ENCODE peak calls at places on chromosomes 7 and 10, in four cellular contexts. V, E, Y and Z are unnamed samples.

GRCh38 chr7:151233111-151233701 is 923 bp downstream of the CHPF2 start:
- DNase-seq in V (peak; percentile 72), E (peak; percentile 86), Y (peak; percentile 45), Z (peak; percentile 91)

GRCh38 chr7:39651262-39651661 is 27.9 kb downstream of the RALA start:
- DNase-seq in V (no peak), E (no peak), Y (no peak), Z (no peak)

GRCh38 chr7:151017953-151018420 is 6.3 kb downstream of the ATG9B start:
- DNase-seq in V (peak; percentile 71), E (peak; percentile 58), Y (no peak), Z (peak; percentile 81)

GRCh38 chr10:92181575-92181974 is 109.3 kb downstream of the CPEB3 start:
- DNase-seq in V (peak; percentile 24), E (peak; percentile 58), Y (peak; percentile 8), Z (peak; percentile 11)

GRCh38 chr10:94217431-94217830 is 145.3 kb downstream of the NOC3L start:
- DNase-seq in V (no peak), E (no peak), Y (no peak), Z (no peak)

GRCh38 chr7:101941481-101942383 is 124.3 kb downstream of the CUX1 start:
- DNase-seq in V (peak; percentile 73), E (peak; percentile 64), Y (no peak), Z (no peak)

GRCh38 chr10:93701903-93702277 is 502 bp downstream of the FRA10AC1 start:
- DNase-seq in V (no peak), E (no peak), Y (peak; percentile 7), Z (peak; percentile 72)

GRCh38 chr7:39164887-39165286 is 187.2 kb downstream of the POU6F2 start:
- DNase-seq in V (no peak), E (no peak), Y (no peak), Z (no peak)

GRCh38 chr10:6119962-6120361 is 31.1 kb downstream of the RBM17 start:
- DNase-seq in V (no peak), E (no peak), Y (no peak), Z (no peak)

GRCh38 chr7:151398446-151399304 is 11.2 kb downstream of the WDR86 start:
- DNase-seq in V (no peak), E (no peak), Y (no peak), Z (no peak)

GRCh38 chr10:96548589-96548988 is 34.9 kb upstream of the TLL2 start:
- DNase-seq in V (no peak), E (no peak), Y (no peak), Z (no peak)

GRCh38 chr7:157793973-157794763 is 457.4 kb downstream of the DNAJB6 start:
- DNase-seq in V (no peak), E (no peak), Y (no peak), Z (no peak)

GRCh38 chr7:18345641-18346234 is 149.8 kb upstream of the HDAC9 start:
- DNase-seq in V (peak; percentile 5), E (peak; percentile 72), Y (peak; percentile 35), Z (peak; percentile 78)

GRCh38 chr7:93719546-93719945 is 145.0 kb upstream of the CALCR start:
- DNase-seq in V (no peak), E (no peak), Y (no peak), Z (peak; percentile 6)

GRCh38 chr10:68508090-68508489 is 19.2 kb downstream of the SLC25A16 start:
- DNase-seq in V (no peak), E (no peak), Y (no peak), Z (no peak)

GRCh38 chr10:86757110-86757790 is 831 bp downstream of the BMPR1A start:
- DNase-seq in V (peak; percentile 59), E (no peak), Y (peak; percentile 62), Z (peak; percentile 58)

GRCh38 chr10:89552213-89552612 is 16.8 kb upstream of the SLC16A12 start:
- DNase-seq in V (no peak), E (no peak), Y (no peak), Z (no peak)

GRCh38 chr7:151727579-151728285 is 149.2 kb downstream of the PRKAG2 start:
- DNase-seq in V (peak; percentile 93), E (peak; percentile 87), Y (no peak), Z (peak; percentile 93)

GRCh38 chr10:100824886-100825285 is 79.5 kb downstream of the PAX2 start:
- DNase-seq in V (no peak), E (no peak), Y (no peak), Z (no peak)

GRCh38 chr7:12091164-12091563 is 119.9 kb upstream of the TMEM106B start:
- DNase-seq in V (no peak), E (no peak), Y (no peak), Z (no peak)

GRCh38 chr10:20957744-20958143 is 60.6 kb upstream of the NEBL start:
- DNase-seq in V (no peak), E (no peak), Y (no peak), Z (no peak)

GRCh38 chr7:30837581-30837980 is 66.4 kb downstream of the MINDY4 start:
- DNase-seq in V (no peak), E (peak; percentile 36), Y (no peak), Z (no peak)

GRCh38 chr7:30840176-30841024 is 69.2 kb downstream of the MINDY4 start:
- DNase-seq in V (no peak), E (peak; percentile 88), Y (no peak), Z (no peak)

GRCh38 chr7:30836991-30837390 is 65.8 kb downstream of the MINDY4 start:
- DNase-seq in V (no peak), E (no peak), Y (no peak), Z (no peak)

GRCh38 chr7:30835396-30835915 is 64.2 kb downstream of the MINDY4 start:
- DNase-seq in V (no peak), E (no peak), Y (no peak), Z (no peak)

DNA sequence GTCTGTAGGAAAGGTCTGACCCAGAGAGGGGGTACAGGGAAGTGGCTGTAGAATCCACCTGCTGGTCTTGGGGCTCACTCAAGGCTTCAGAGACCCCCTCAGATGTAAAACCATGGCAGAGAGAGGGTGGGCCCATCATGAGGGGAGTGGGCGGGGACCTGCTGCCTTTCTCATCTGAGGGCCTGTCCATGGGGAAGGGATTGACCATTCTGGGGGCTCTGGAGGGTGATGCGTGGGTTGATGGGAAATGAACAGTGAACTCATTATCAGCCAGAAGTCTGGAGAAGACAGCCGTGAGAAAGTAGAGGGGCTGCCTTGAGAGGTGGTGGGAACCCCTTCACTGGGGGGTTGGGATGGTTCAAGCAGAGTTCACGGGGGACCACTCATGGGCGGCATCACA is 66.8 kb downstream of the MINDY4 start:
- DNase-seq in V (no peak), E (no peak), Y (no peak), Z (no peak)
- TF ChIP-seq MYC in V (no peak), E (no peak), Y (no peak), Z (no peak)

GRCh38 chr10:128686638-128687278 is 560.5 kb upstream of the MKI67 start:
- DNase-seq in V (no peak), E (no peak), Y (no peak), Z (no peak)
- TF ChIP-seq MAX in V (no peak), E (no peak), Y (no peak), Z (no peak)

GRCh38 chr7:159059629-159060028 is 85.0 kb downstream of the VIPR2 start:
- DNase-seq in V (no peak), E (no peak), Y (no peak), Z (no peak)
- TF ChIP-seq MYC in V (no peak), E (no peak), Y (no peak), Z (no peak)

GRCh38 chr10:132912225-132912684 is 30.1 kb downstream of the CFAP46 start:
- DNase-seq in V (no peak), E (no peak), Y (no peak), Z (no peak)

GRCh38 chr10:132913559-132914115 is 28.7 kb downstream of the CFAP46 start:
- DNase-seq in V (no peak), E (no peak), Y (no peak), Z (no peak)

GRCh38 chr10:132914732-132915131 is 27.6 kb downstream of the CFAP46 start:
- DNase-seq in V (no peak), E (no peak), Y (no peak), Z (no peak)

GRCh38 chr10:132911712-132912097 is 30.7 kb downstream of the CFAP46 start:
- DNase-seq in V (no peak), E (no peak), Y (no peak), Z (no peak)

DNA sequence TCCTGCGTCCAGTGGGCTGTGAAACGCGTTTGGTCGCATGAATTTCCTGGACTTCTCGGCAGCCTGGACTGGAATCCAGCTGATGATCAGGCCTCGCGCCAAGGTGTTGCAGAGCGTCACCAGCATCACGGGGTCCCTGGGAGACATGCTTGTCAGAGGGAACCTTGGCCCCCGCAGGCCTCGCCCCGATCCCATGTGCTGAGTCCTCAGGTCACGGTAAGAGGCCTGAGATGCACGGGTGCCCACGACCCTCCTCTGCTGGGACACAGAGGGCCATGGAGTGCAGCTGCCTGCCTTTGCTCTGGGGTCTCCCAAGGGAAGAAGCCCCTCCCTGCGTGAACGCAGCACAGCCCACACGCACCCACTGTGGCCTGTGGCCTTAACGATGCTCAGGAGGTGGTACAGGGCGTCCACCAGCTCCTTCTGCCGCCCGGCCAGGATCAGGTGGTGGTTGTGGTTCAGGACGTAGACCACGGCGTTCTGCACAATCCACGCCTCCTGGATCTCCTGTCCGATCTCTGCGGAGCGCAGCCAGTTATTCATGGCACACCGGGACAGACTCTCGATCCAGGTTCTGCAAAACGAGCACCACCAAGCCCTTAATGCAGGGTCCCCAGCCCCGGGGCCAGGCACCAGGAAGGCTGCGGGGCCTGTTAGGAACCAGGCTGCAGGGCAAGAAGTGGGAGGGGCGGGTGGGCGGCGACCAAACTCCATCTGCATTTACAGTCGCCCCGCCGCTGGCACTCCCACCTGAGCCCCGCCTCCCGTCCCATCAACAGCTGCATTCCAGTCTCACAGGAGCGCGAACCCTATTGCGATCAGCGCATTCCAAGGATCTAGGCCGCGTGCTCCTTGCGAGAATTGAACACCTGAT is 29.4 kb downstream of the CFAP46 start:
- DNase-seq in V (no peak), E (no peak), Y (no peak), Z (no peak)
- TF ChIP-seq MAX in V (no peak), E (no peak), Y (no peak), Z (no peak)

DNA sequence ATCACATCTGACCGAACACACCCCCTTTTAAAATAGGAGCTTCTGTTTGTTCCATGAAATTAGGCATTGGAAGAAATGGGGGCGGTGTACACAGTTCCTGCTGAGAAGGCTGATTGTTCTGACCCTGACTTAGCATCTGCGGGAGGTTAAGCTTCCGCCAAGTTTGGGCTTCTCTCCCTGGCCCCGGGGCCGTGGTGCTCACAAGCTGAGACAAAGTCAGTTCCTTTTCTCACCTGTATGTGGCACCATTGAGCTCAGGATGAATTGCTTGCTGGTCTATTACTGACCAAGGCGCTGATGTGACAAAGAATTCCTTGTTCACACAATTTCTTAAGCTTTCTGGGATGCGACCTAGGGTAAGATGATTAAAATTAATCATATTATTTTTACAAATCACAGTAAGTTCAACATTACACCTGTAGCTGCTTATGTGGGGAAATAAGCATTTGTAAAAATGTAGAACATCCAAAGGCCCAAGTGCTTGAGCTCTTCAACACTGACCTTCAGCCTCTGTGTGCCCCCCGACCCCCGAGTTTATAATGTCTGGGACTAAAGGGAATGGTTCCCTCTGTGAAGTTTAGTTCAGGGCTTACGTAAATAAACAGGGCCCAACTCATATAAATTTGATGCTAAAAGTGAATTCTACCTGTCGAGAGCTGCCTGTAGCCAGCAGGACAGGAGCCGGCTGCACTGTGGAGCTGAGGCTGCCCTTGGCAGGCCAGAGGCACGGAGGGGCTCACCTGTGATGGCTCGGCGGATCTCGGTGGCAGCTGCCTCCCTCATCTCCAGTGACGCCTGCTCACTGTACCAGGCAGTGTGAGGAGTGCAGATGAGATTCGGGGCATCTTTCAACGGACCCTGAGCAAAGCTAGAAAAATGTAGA is 50.8 kb downstream of the ZRANB1 start:
- DNase-seq in V (no peak), E (peak; percentile 60), Y (peak; percentile 47), Z (peak; percentile 65)
- TF ChIP-seq MYC in V (no peak), E (no peak), Y (no peak), Z (no peak)

GRCh38 chr7:50632561-50633413 is 67.6 kb upstream of the DDC start:
- DNase-seq in V (peak; percentile 35), E (peak; percentile 71), Y (peak; percentile 70), Z (peak; percentile 62)
- TF ChIP-seq MAX in V (no peak), E (no peak), Y (peak; percentile 41), Z (no peak)